ENCODE peak calls at places on chromosomes 12 and 14, in nine cellular contexts. Z, N, J, F, X, S, E, T and L are unnamed samples.

GRCh38 chr14:69581316-69581935 is 6.8 kb upstream of the CCDC177 start:
- DNase-seq in X (no peak), F (no peak), T (no peak), N (no peak), E (no peak), J (no peak), S (no peak), Z (no peak), L (no peak)

GRCh38 chr12:96986883-96987523 is 79.9 kb downstream of the NEDD1 start:
- DNase-seq in Z (no peak), F (peak), N (peak), X (no peak), S (peak), E (peak), J (no peak), T (no peak), L (no peak)

GRCh38 chr14:61119006-61119405 is 138.0 kb downstream of the SLC38A6 start:
- DNase-seq in E (no peak), T (no peak), S (no peak), J (no peak), X (no peak), N (no peak), F (no peak), Z (no peak), L (no peak)

GRCh38 chr12:43103866-43104265 is 448.1 kb downstream of the ADAMTS20 start:
- DNase-seq in T (no peak), F (no peak), Z (no peak), X (no peak), E (no peak), N (no peak), J (no peak), S (no peak), L (no peak)

GRCh38 chr12:47786662-47786974 is 13.6 kb downstream of the SLC48A1 start:
- DNase-seq in F (no peak), J (no peak), N (no peak), X (no peak), E (no peak), T (no peak), Z (no peak), S (no peak), L (no peak)

GRCh38 chr14:69692542-69693053 is 74.3 kb upstream of the SRSF5 start:
- DNase-seq in X (no peak), T (no peak), S (no peak), Z (no peak), J (no peak), F (no peak), E (no peak), N (no peak), L (no peak)

GRCh38 chr14:103581954-103582703 is 19.4 kb downstream of the COA8 start:
- DNase-seq in F (no peak), Z (no peak), X (no peak), S (no peak), T (no peak), E (peak), J (no peak), N (peak), L (no peak)

GRCh38 chr14:34331728-34332623 is 130.1 kb downstream of the SPTSSA start:
- DNase-seq in Z (no peak), X (peak), J (peak), E (peak), T (peak), F (peak), S (peak), N (peak), L (no peak)

GRCh38 chr12:131559517-131560516 is 151.1 kb upstream of the SFSWAP start:
- DNase-seq in X (no peak), S (no peak), E (no peak), T (no peak), N (no peak), Z (no peak), F (no peak), J (no peak), L (no peak)

GRCh38 chr14:32940066-32940651 is 1.5 kb downstream of the NPAS3 start:
- DNase-seq in S (no peak), N (no peak), T (no peak), J (no peak), F (no peak), X (no peak), Z (no peak), E (peak), L (no peak)

GRCh38 chr12:3152013-3152412 is 74.8 kb downstream of the TSPAN9 start:
- DNase-seq in N (no peak), Z (no peak), X (no peak), T (no peak), F (no peak), E (no peak), J (no peak), S (no peak), L (peak)

GRCh38 chr14:100902295-100902694 is 1.2 kb downstream of the RTL1 start:
- DNase-seq in S (peak), Z (no peak), E (no peak), T (no peak), X (no peak), N (no peak), F (peak), J (no peak), L (peak)

GRCh38 chr14:78153069-78153351 is 17.2 kb upstream of the NRXN3 start:
- DNase-seq in J (no peak), Z (no peak), T (no peak), N (peak), E (peak), F (no peak), X (no peak), S (no peak), L (no peak)

GRCh38 chr12:67299936-67300335 is 30.8 kb downstream of the CAND1 start:
- DNase-seq in S (no peak), Z (no peak), N (no peak), E (no peak), T (no peak), F (no peak), X (no peak), J (no peak), L (no peak)

GRCh38 chr12:40158592-40159111 is 52.8 kb upstream of the SLC2A13 start:
- DNase-seq in J (no peak), E (peak), S (no peak), X (peak), F (no peak), Z (no peak), T (no peak), N (peak), L (no peak)

GRCh38 chr12:47753021-47754001 is 5.4 kb downstream of the RAPGEF3 start:
- DNase-seq in X (no peak), E (peak), S (no peak), Z (no peak), N (peak), J (no peak), T (peak), F (no peak), L (no peak)

GRCh38 chr14:23539209-23539866 is 12.2 kb downstream of the ZFHX2 start:
- DNase-seq in Z (no peak), X (no peak), F (peak), T (no peak), E (peak), S (peak), J (no peak), N (peak), L (no peak)

GRCh38 chr12:242496-242895 is 20.1 kb downstream of the SLC6A13 start:
- DNase-seq in F (no peak), X (no peak), E (no peak), N (no peak), S (no peak), T (peak), J (no peak), Z (no peak), L (no peak)

GRCh38 chr14:26332966-26333365 is 264.9 kb downstream of the NOVA1 start:
- DNase-seq in Z (no peak), J (no peak), X (peak), E (peak), N (peak), F (no peak), T (no peak), S (no peak), L (no peak)

GRCh38 chr14:91377700-91378652 is 39.6 kb downstream of the CCDC88C start:
- DNase-seq in F (no peak), E (no peak), X (no peak), T (no peak), J (no peak), S (no peak), N (no peak), Z (no peak), L (no peak)

GRCh38 chr12:105775351-105775750 is 363.4 kb downstream of the NUAK1 start:
- DNase-seq in F (no peak), E (peak), T (no peak), N (peak), S (no peak), J (no peak), Z (no peak), X (no peak), L (no peak)

GRCh38 chr12:124289634-124290600 is 5.0 kb upstream of the RFLNA start:
- DNase-seq in Z (peak), X (no peak), E (no peak), N (no peak), F (no peak), S (no peak), J (no peak), T (no peak), L (peak)

GRCh38 chr14:89382487-89383170 is 34.4 kb downstream of the FOXN3 start:
- DNase-seq in N (no peak), E (no peak), J (no peak), X (no peak), T (no peak), Z (no peak), S (no peak), F (no peak), L (no peak)

GRCh38 chr14:84963518-84963917 is 566.4 kb upstream of the FLRT2 start:
- DNase-seq in E (no peak), J (no peak), F (no peak), T (no peak), S (no peak), N (no peak), X (no peak), Z (no peak), L (no peak)

GRCh38 chr14:52318057-52318456 is 3.9 kb downstream of the PTGER2 start:
- DNase-seq in N (no peak), E (no peak), Z (no peak), X (no peak), S (no peak), J (no peak), F (no peak), T (no peak), L (no peak)

GRCh38 chr12:124548854-124549378 is 18.5 kb downstream of the NCOR2 start:
- DNase-seq in T (no peak), E (peak), Z (no peak), F (no peak), N (no peak), S (no peak), X (peak), J (no peak), L (no peak)

GRCh38 chr14:56378474-56378873 is 201.1 kb upstream of the TMEM260 start:
- DNase-seq in X (no peak), T (no peak), J (no peak), E (peak), N (peak), Z (peak), S (no peak), F (no peak), L (no peak)

GRCh38 chr14:59464651-59465569 is at the start of gene GPR135:
- DNase-seq in T (peak), J (peak), Z (no peak), F (no peak), E (no peak), S (peak), N (peak), X (peak), L (peak)

GRCh38 chr12:2891240-2892053 is 756 bp downstream of the TULP3 start:
- DNase-seq in T (no peak), X (peak), Z (no peak), J (peak), S (peak), E (peak), F (peak), N (peak), L (no peak)

GRCh38 chr14:67447033-67447381 is 35.0 kb upstream of the PLEK2 start:
- DNase-seq in E (no peak), F (no peak), T (no peak), N (no peak), J (no peak), Z (no peak), X (no peak), S (no peak), L (no peak)

GRCh38 chr12:90065301-90065801 is 356.7 kb upstream of the ATP2B1 start:
- DNase-seq in X (no peak), Z (no peak), N (peak), T (no peak), E (peak), S (no peak), J (no peak), F (no peak), L (no peak)

DNA sequence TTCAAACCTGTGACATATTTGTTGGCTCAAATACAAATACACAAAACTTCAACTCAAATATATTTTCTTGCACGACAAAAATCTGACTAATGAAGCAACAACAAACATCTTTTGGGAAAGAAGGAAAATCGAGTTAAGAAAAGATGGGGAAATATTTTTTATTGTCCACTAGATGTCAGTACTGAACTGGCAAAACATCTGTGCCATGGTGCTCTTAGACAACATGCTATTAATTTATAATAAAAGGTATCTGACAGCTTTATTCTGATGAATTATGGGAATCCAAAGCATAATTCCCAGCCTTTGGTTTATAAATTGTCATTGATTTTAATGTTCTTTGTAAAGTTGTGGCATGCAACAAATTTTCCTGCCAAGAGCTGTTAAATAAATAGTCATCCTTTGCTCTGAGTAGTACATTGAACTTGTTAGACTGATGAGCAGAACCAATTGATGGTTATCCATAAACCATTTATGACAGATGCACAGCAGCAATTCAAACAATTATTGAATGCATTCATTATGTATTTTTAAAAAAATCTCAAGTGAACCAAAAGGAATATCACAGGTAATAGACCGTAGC is 231.2 kb downstream of the ETNK1 start:
- DNase-seq in F (peak), T (no peak), Z (no peak), J (no peak), X (no peak), E (peak), N (peak), S (peak), L (no peak)
- TF ChIP-seq CTCF in F (peak), T (peak), Z (peak), J (peak), X (peak), E (peak), N (peak), S (peak), L (peak)

GRCh38 chr14:95174184-95174804 is 17.0 kb upstream of the DICER1 start:
- DNase-seq in S (no peak), N (no peak), T (no peak), X (no peak), E (no peak), F (no peak), J (no peak), Z (no peak), L (no peak)
- TF ChIP-seq CTCF in S (peak), N (peak), T (no peak), X (peak), E (no peak), F (peak), J (peak), Z (no peak), L (peak)

GRCh38 chr12:11767029-11767724 is 117.7 kb downstream of the ETV6 start:
- DNase-seq in T (no peak), N (no peak), F (no peak), S (no peak), J (no peak), Z (no peak), E (no peak), X (no peak), L (no peak)
- TF ChIP-seq CTCF in T (no peak), N (no peak), F (no peak), S (no peak), J (no peak), Z (no peak), E (no peak), X (no peak), L (no peak)

DNA sequence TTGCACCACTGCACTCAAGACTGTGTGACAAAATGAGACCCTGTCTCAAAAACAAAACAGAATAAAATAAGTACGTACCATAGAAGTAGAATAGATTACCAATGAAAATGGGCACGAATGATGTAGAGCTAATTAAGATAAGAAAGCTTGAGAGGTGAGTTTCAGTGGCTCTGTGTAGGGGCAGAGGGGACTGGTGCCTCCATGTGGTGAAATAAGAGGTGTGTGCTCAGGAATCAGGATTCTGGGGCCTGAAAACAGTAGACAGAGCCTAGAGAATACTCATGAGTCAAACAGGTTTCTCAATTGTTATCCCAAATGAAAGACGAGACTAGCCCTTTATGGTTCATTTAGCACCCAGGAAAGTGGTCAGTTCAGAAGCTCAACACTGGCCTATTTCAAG is 1145.1 kb downstream of the FLRT2 start:
- DNase-seq in Z (no peak), J (no peak), T (no peak), S (no peak), X (no peak), E (no peak), N (no peak), F (no peak), L (no peak)
- TF ChIP-seq CTCF in Z (no peak), J (no peak), T (no peak), S (no peak), X (no peak), E (no peak), N (no peak), F (no peak), L (no peak)

DNA sequence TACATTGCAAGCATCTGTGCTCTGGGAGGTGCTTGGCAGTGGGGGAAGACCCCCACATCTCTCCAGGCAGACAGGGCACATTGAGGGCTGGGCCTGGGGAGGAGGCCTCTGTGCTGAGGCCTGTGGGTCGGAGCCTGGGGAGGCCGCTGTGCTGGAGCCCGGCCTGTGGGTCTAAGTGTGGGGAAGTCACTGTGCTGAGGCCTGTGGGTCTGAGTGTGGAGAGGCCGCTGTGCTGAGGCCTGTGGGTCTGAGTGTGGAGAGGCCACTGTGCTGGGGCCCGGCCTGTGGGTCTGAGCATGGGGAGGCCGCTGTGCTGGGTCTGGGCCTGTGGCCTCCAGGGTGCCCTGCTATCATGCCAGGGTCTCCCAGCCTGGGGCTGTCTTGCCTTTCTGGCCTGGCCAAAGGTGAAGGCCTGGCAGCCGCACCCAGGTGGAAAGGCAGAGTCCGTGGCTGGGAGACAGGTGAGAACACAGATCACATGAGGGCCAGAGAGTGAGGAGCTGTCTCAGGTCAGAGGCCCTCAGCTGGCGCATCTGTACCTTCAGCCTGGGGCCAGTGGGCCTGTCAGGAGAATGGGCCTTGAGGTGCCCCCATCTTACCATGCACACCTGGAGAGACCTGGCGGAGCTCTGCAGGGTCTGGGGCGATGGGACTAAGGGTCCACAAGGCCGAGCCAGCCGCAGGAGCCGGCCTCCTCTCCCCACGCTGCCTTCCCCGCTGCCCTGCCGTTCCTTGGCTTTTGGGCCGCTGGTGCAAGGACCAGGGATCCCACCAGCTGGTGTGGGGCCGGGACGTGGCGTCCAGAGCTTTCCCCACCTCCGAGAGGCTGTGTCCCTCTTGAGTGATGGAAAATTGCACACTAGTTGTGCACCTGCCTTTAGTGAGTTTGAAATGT is 18.6 kb upstream of the CRIP2 start:
- DNase-seq in X (no peak), T (no peak), J (no peak), N (no peak), F (no peak), S (no peak), Z (no peak), E (no peak), L (no peak)
- TF ChIP-seq CTCF in X (no peak), T (no peak), J (no peak), N (no peak), F (no peak), S (no peak), Z (no peak), E (no peak), L (no peak)